ENCODE peak calls at places on chromosomes 4 and X, in four cellular contexts. One of them, this sample, is unnamed.

GRCh38 chr4:52251864-52252263 is 200.8 kb downstream of the SPATA18 start:
- DNase-seq in endodermal cell: no peak
- DNase-seq in NCI-H82: no peak
- DNase-seq in EL: no peak
- DNase-seq in this sample: no peak

GRCh38 chrX:129262912-129263311 is 260.4 kb downstream of the SMARCA1 start:
- DNase-seq in EL: no peak
- DNase-seq in endodermal cell: no peak
- DNase-seq in NCI-H82: peak; percentile 69
- DNase-seq in this sample: no peak

GRCh38 chrX:119503484-119503861 is 35.2 kb downstream of the SLC25A5 start:
- DNase-seq in NCI-H82: no peak
- DNase-seq in endodermal cell: peak; percentile 61
- DNase-seq in EL: peak; percentile 88
- DNase-seq in this sample: peak; percentile 91

GRCh38 chr4:100391913-100392312 is 125.9 kb downstream of the EMCN start:
- DNase-seq in EL: peak; percentile 39
- DNase-seq in NCI-H82: no peak
- DNase-seq in endodermal cell: no peak
- DNase-seq in this sample: peak; percentile 59

GRCh38 chr4:2290974-2291704 is 29.2 kb upstream of the MXD4 start:
- DNase-seq in NCI-H82: no peak
- DNase-seq in EL: no peak
- DNase-seq in endodermal cell: peak; percentile 50
- DNase-seq in this sample: no peak

GRCh38 chrX:153669174-153669890 is 4.3 kb downstream of the PNCK start:
- DNase-seq in EL: no peak
- DNase-seq in NCI-H82: peak; percentile 71
- DNase-seq in endodermal cell: peak; percentile 77
- DNase-seq in this sample: no peak

GRCh38 chr4:122662701-122663100 is 41.8 kb upstream of the IL21 start:
- DNase-seq in NCI-H82: no peak
- DNase-seq in EL: no peak
- DNase-seq in endodermal cell: peak; percentile 48
- DNase-seq in this sample: no peak

GRCh38 chrX:9147086-9147485 is 113.2 kb upstream of the FAM9B start:
- DNase-seq in endodermal cell: no peak
- DNase-seq in EL: no peak
- DNase-seq in NCI-H82: no peak
- DNase-seq in this sample: no peak

GRCh38 chr4:88240297-88240714 is 44.1 kb downstream of the PPM1K start:
- DNase-seq in endodermal cell: no peak
- DNase-seq in EL: no peak
- DNase-seq in NCI-H82: no peak
- DNase-seq in this sample: no peak

GRCh38 chr4:172232966-172233365 is 419.8 kb downstream of the GALNTL6 start:
- DNase-seq in NCI-H82: no peak
- DNase-seq in endodermal cell: peak; percentile 83
- DNase-seq in EL: no peak
- DNase-seq in this sample: no peak

This sample was measured in kidney tubule cell.